ENCODE peak calls at places on chromosomes 12 and 14, in six cellular contexts. One of them, this sample, is unnamed.

GRCh38 chr14:100070310-100070709 is 5.1 kb downstream of the EVL start:
- DNase-seq in heart left ventricle: no peak
- DNase-seq in sigmoid colon: no peak
- DNase-seq in adrenal gland: no peak
- DNase-seq in IMR-90: no peak
- DNase-seq in ovary: no peak
- DNase-seq in this sample: no peak

GRCh38 chr14:66398437-66398836 is 87.7 kb upstream of the CCDC196 start:
- DNase-seq in heart left ventricle: no peak
- DNase-seq in sigmoid colon: no peak
- DNase-seq in adrenal gland: no peak
- DNase-seq in IMR-90: no peak
- DNase-seq in ovary: no peak
- DNase-seq in this sample: no peak

GRCh38 chr12:84507914-84508313 is 404.7 kb downstream of the SLC6A15 start:
- DNase-seq in heart left ventricle: no peak
- DNase-seq in sigmoid colon: peak; percentile 46
- DNase-seq in adrenal gland: no peak
- DNase-seq in IMR-90: no peak
- DNase-seq in ovary: no peak
- DNase-seq in this sample: no peak

GRCh38 chr12:47731723-47732122 is 6.4 kb upstream of the ENDOU start:
- DNase-seq in heart left ventricle: no peak
- DNase-seq in sigmoid colon: no peak
- DNase-seq in adrenal gland: no peak
- DNase-seq in IMR-90: no peak
- DNase-seq in ovary: no peak
- DNase-seq in this sample: no peak

GRCh38 chr12:102539651-102540553 is 59.5 kb upstream of the IGF1 start:
- DNase-seq in heart left ventricle: no peak
- DNase-seq in sigmoid colon: no peak
- DNase-seq in adrenal gland: no peak
- DNase-seq in IMR-90: peak; percentile 81
- DNase-seq in ovary: no peak
- DNase-seq in this sample: no peak

GRCh38 chr12:52643233-52644077 is 8.6 kb downstream of the KRT2 start:
- DNase-seq in heart left ventricle: no peak
- DNase-seq in sigmoid colon: no peak
- DNase-seq in adrenal gland: no peak
- DNase-seq in IMR-90: no peak
- DNase-seq in ovary: no peak
- DNase-seq in this sample: no peak

GRCh38 chr14:80216818-80217217 is 5.5 kb upstream of the DIO2 start:
- DNase-seq in heart left ventricle: no peak
- DNase-seq in sigmoid colon: no peak
- DNase-seq in adrenal gland: no peak
- DNase-seq in IMR-90: peak; percentile 17
- DNase-seq in ovary: no peak
- DNase-seq in this sample: no peak

GRCh38 chr14:83478741-83479140 is 1945.1 kb upstream of the SEL1L start:
- DNase-seq in heart left ventricle: no peak
- DNase-seq in sigmoid colon: no peak
- DNase-seq in adrenal gland: no peak
- DNase-seq in IMR-90: peak; percentile 20
- DNase-seq in ovary: no peak
- DNase-seq in this sample: no peak

GRCh38 chr14:90093942-90094595 is 32.3 kb downstream of the KCNK13 start:
- DNase-seq in heart left ventricle: no peak
- DNase-seq in sigmoid colon: no peak
- DNase-seq in adrenal gland: no peak
- DNase-seq in IMR-90: no peak
- DNase-seq in ovary: no peak
- DNase-seq in this sample: no peak

GRCh38 chr14:97580923-97581495 is 783.8 kb downstream of the VRK1 start:
- DNase-seq in heart left ventricle: no peak
- DNase-seq in sigmoid colon: no peak
- DNase-seq in adrenal gland: no peak
- DNase-seq in IMR-90: no peak
- DNase-seq in ovary: no peak
- DNase-seq in this sample: no peak

GRCh38 chr12:62123721-62124203 is 136.4 kb upstream of the USP15 start:
- DNase-seq in heart left ventricle: peak; percentile 7
- DNase-seq in sigmoid colon: no peak
- DNase-seq in adrenal gland: peak; percentile 21
- DNase-seq in IMR-90: peak; percentile 56
- DNase-seq in ovary: peak; percentile 26
- DNase-seq in this sample: no peak

GRCh38 chr14:73612339-73613045 is at the start of gene ACOT6:
- DNase-seq in heart left ventricle: peak; percentile 63
- DNase-seq in sigmoid colon: peak; percentile 87
- DNase-seq in adrenal gland: peak; percentile 66
- DNase-seq in IMR-90: peak; percentile 64
- DNase-seq in ovary: peak; percentile 75
- DNase-seq in this sample: peak; percentile 50

GRCh38 chr12:112822056-112822455 is 30.5 kb downstream of the RPH3A start:
- DNase-seq in heart left ventricle: no peak
- DNase-seq in sigmoid colon: no peak
- DNase-seq in adrenal gland: no peak
- DNase-seq in IMR-90: no peak
- DNase-seq in ovary: no peak
- DNase-seq in this sample: no peak

GRCh38 chr12:115341442-115341841 is 657.5 kb upstream of the TBX3 start:
- DNase-seq in heart left ventricle: peak; percentile 80
- DNase-seq in sigmoid colon: peak; percentile 95
- DNase-seq in adrenal gland: peak; percentile 95
- DNase-seq in IMR-90: peak; percentile 100
- DNase-seq in ovary: peak; percentile 35
- DNase-seq in this sample: peak; percentile 82

GRCh38 chr14:95815226-95815690 is 61.4 kb upstream of the TUNAR start:
- DNase-seq in heart left ventricle: no peak
- DNase-seq in sigmoid colon: no peak
- DNase-seq in adrenal gland: no peak
- DNase-seq in IMR-90: no peak
- DNase-seq in ovary: no peak
- DNase-seq in this sample: no peak

GRCh38 chr12:64716839-64717455 is 42.3 kb downstream of the GNS start:
- DNase-seq in heart left ventricle: no peak
- DNase-seq in sigmoid colon: no peak
- DNase-seq in adrenal gland: no peak
- DNase-seq in IMR-90: no peak
- DNase-seq in ovary: no peak
- DNase-seq in this sample: no peak

GRCh38 chr12:89949457-89950195 is 241.0 kb upstream of the ATP2B1 start:
- DNase-seq in heart left ventricle: peak; percentile 43
- DNase-seq in sigmoid colon: no peak
- DNase-seq in adrenal gland: no peak
- DNase-seq in IMR-90: peak; percentile 64
- DNase-seq in ovary: no peak
- DNase-seq in this sample: no peak

GRCh38 chr14:35883677-35884293 is 57.6 kb downstream of the BRMS1L start:
- DNase-seq in heart left ventricle: no peak
- DNase-seq in sigmoid colon: no peak
- DNase-seq in adrenal gland: no peak
- DNase-seq in IMR-90: peak; percentile 18
- DNase-seq in ovary: no peak
- DNase-seq in this sample: no peak

GRCh38 chr12:38689704-38690103 is 215.7 kb downstream of the CPNE8 start:
- DNase-seq in heart left ventricle: no peak
- DNase-seq in sigmoid colon: no peak
- DNase-seq in adrenal gland: no peak
- DNase-seq in IMR-90: no peak
- DNase-seq in ovary: no peak
- DNase-seq in this sample: no peak

GRCh38 chr14:91903070-91903469 is 35.7 kb upstream of the TC2N start:
- DNase-seq in heart left ventricle: no peak
- DNase-seq in sigmoid colon: no peak
- DNase-seq in adrenal gland: no peak
- DNase-seq in IMR-90: no peak
- DNase-seq in ovary: no peak
- DNase-seq in this sample: no peak

GRCh38 chr12:1937481-1938224 is 19.2 kb upstream of the CACNA2D4 start:
- DNase-seq in heart left ventricle: no peak
- DNase-seq in sigmoid colon: no peak
- DNase-seq in adrenal gland: no peak
- DNase-seq in IMR-90: no peak
- DNase-seq in ovary: no peak
- DNase-seq in this sample: no peak

GRCh38 chr12:110717037-110717436 is 25.7 kb downstream of the PPP1CC start:
- DNase-seq in heart left ventricle: no peak
- DNase-seq in sigmoid colon: no peak
- DNase-seq in adrenal gland: no peak
- DNase-seq in IMR-90: no peak
- DNase-seq in ovary: no peak
- DNase-seq in this sample: no peak

GRCh38 chr12:14777271-14777670 is 26.0 kb downstream of the WBP11 start:
- DNase-seq in heart left ventricle: no peak
- DNase-seq in sigmoid colon: no peak
- DNase-seq in adrenal gland: no peak
- DNase-seq in IMR-90: no peak
- DNase-seq in ovary: no peak
- DNase-seq in this sample: no peak

GRCh38 chr14:77014004-77014604 is 14.4 kb downstream of the IRF2BPL start:
- DNase-seq in heart left ventricle: peak; percentile 82
- DNase-seq in sigmoid colon: peak; percentile 87
- DNase-seq in adrenal gland: peak; percentile 43
- DNase-seq in IMR-90: peak; percentile 47
- DNase-seq in ovary: peak; percentile 81
- DNase-seq in this sample: peak; percentile 72

GRCh38 chr12:1912580-1913376 is 5.7 kb downstream of the CACNA2D4 start:
- DNase-seq in heart left ventricle: no peak
- DNase-seq in sigmoid colon: no peak
- DNase-seq in adrenal gland: peak; percentile 4
- DNase-seq in IMR-90: no peak
- DNase-seq in ovary: no peak
- DNase-seq in this sample: no peak

GRCh38 chr12:111993290-111994150 is 19.4 kb downstream of the TMEM116 start:
- DNase-seq in heart left ventricle: no peak
- DNase-seq in sigmoid colon: no peak
- DNase-seq in adrenal gland: no peak
- DNase-seq in IMR-90: no peak
- DNase-seq in ovary: no peak
- DNase-seq in this sample: no peak

GRCh38 chr12:5945071-5946008 is at the start of gene ANO2:
- DNase-seq in heart left ventricle: no peak
- DNase-seq in sigmoid colon: no peak
- DNase-seq in adrenal gland: no peak
- DNase-seq in IMR-90: no peak
- DNase-seq in ovary: no peak
- DNase-seq in this sample: no peak

GRCh38 chr12:92503029-92503931 is 199.5 kb upstream of the PLEKHG7 start:
- DNase-seq in heart left ventricle: no peak
- DNase-seq in sigmoid colon: peak; percentile 66
- DNase-seq in adrenal gland: no peak
- DNase-seq in IMR-90: no peak
- DNase-seq in ovary: peak; percentile 30
- DNase-seq in this sample: no peak
- TF ChIP-seq POLR2A in heart left ventricle: no peak
- TF ChIP-seq POLR2A in sigmoid colon: no peak
- TF ChIP-seq POLR2A in adrenal gland: no peak
- TF ChIP-seq POLR2A in IMR-90: no peak
- TF ChIP-seq POLR2A in ovary: no peak
- TF ChIP-seq POLR2A in this sample: no peak

GRCh38 chr12:7322599-7322998 is 18.7 kb downstream of the ACSM4 start:
- DNase-seq in heart left ventricle: no peak
- DNase-seq in sigmoid colon: no peak
- DNase-seq in adrenal gland: no peak
- DNase-seq in IMR-90: no peak
- DNase-seq in ovary: no peak
- DNase-seq in this sample: no peak

GRCh38 chr12:7324176-7324575 is 20.3 kb downstream of the ACSM4 start:
- DNase-seq in heart left ventricle: no peak
- DNase-seq in sigmoid colon: no peak
- DNase-seq in adrenal gland: no peak
- DNase-seq in IMR-90: no peak
- DNase-seq in ovary: no peak
- DNase-seq in this sample: no peak

GRCh38 chr12:7321624-7322023 is 17.8 kb downstream of the ACSM4 start:
- DNase-seq in heart left ventricle: no peak
- DNase-seq in sigmoid colon: no peak
- DNase-seq in adrenal gland: no peak
- DNase-seq in IMR-90: no peak
- DNase-seq in ovary: no peak
- DNase-seq in this sample: no peak

DNA sequence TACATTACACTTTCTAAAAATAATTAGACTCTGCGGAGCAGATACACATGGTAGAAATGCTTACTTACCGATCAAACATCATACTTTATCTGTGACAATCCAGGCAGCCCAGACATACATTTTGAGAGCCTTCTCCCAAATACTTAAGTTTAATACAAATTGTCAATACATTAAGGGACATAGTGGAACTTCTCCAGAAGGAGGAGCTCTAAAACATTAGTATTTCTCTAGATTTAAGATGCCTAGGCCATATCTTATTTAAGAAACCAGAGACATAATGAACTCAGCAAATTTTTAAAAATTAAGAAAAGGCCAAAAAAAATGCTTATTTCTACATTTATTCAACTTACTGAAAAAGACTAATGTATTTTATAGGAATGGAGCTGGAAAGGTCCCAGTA is 16.1 kb downstream of the ACSM4 start:
- DNase-seq in heart left ventricle: no peak
- DNase-seq in sigmoid colon: no peak
- DNase-seq in adrenal gland: no peak
- DNase-seq in IMR-90: no peak
- DNase-seq in ovary: no peak
- DNase-seq in this sample: no peak
- TF ChIP-seq CTCF in heart left ventricle: no peak
- TF ChIP-seq CTCF in sigmoid colon: no peak
- TF ChIP-seq CTCF in adrenal gland: no peak
- TF ChIP-seq CTCF in IMR-90: peak; percentile 26
- TF ChIP-seq CTCF in ovary: no peak
- TF ChIP-seq CTCF in this sample: no peak

DNA sequence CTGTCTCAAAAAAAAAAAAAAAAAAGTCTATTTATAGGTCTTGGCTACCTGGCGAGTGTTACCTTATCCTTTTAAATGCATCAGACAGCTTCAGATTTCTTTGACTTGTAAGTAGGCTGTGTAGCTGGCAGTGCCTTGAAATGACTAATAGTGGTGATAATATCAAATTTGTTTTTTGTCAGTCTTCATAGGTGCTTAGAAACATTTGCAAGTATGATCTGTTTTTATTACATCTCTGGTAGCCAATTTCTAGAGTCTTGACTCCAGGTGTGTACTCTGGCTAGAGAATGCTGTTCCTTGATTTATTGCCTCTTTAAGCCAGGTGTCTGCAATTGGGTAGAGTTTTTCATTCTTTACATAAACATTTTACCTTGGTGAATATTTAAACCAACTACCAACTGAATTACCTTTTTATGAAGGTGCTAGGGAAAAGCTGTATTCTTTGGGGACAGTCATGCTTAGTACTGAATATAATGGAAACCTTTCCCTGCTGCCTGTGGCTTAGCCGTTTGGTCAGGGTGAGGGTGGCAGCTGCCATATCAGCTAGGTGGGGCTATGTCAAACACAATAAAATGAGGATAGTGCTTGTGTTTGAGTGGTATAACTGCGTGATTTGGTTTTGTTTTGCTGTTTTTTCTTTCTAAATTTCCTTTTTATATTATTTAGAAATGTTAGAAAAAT is 32.7 kb downstream of the MLXIP start:
- DNase-seq in heart left ventricle: no peak
- DNase-seq in sigmoid colon: no peak
- DNase-seq in adrenal gland: no peak
- DNase-seq in IMR-90: no peak
- DNase-seq in ovary: no peak
- DNase-seq in this sample: peak; percentile 13
- TF ChIP-seq POLR2A in heart left ventricle: no peak
- TF ChIP-seq POLR2A in sigmoid colon: no peak
- TF ChIP-seq POLR2A in adrenal gland: no peak
- TF ChIP-seq POLR2A in IMR-90: no peak
- TF ChIP-seq POLR2A in ovary: no peak
- TF ChIP-seq POLR2A in this sample: no peak

GRCh38 chr12:126974779-126975178 is 1292.2 kb upstream of the TMEM132C start:
- DNase-seq in heart left ventricle: no peak
- DNase-seq in sigmoid colon: no peak
- DNase-seq in adrenal gland: no peak
- DNase-seq in IMR-90: no peak
- DNase-seq in ovary: no peak
- DNase-seq in this sample: no peak
- TF ChIP-seq CTCF in heart left ventricle: no peak
- TF ChIP-seq CTCF in sigmoid colon: no peak
- TF ChIP-seq CTCF in adrenal gland: no peak
- TF ChIP-seq CTCF in IMR-90: no peak
- TF ChIP-seq CTCF in ovary: no peak
- TF ChIP-seq CTCF in this sample: no peak